ENCODE peak calls at places on chromosomes 16 and 17, in ten cellular contexts. V, G, B, X, J, K, D, W, U and S are unnamed samples.

GRCh38 chr16:58503863-58504688 is 4.1 kb downstream of the NDRG4 start:
- DNase-seq in K (no peak), X (peak), W (no peak), D (no peak), V (no peak), G (peak), B (no peak), J (no peak), U (no peak), S (no peak)

GRCh38 chr17:80647746-80648145 is 103.1 kb downstream of the RPTOR start:
- DNase-seq in W (peak), D (peak), X (no peak), G (no peak), V (peak), B (no peak), J (no peak), U (no peak), K (peak), S (no peak)

GRCh38 chr16:12171206-12171605 is 194.7 kb downstream of the SNX29 start:
- DNase-seq in X (no peak), W (peak), B (no peak), J (no peak), K (no peak), D (no peak), G (peak), U (no peak), V (no peak), S (no peak)

GRCh38 chr17:65495255-65496060 is 66.0 kb downstream of the AXIN2 start:
- DNase-seq in G (no peak), K (no peak), B (no peak), U (peak), V (peak), X (no peak), D (no peak), J (no peak), W (no peak), S (no peak)

GRCh38 chr17:52648995-52649394 is 490.5 kb upstream of the CA10 start:
- DNase-seq in U (no peak), V (no peak), B (no peak), G (no peak), J (no peak), D (no peak), W (no peak), K (no peak), X (no peak), S (no peak)

GRCh38 chr16:2468725-2469398 is 2.2 kb upstream of the NTN3 start:
- DNase-seq in D (no peak), G (no peak), K (no peak), W (no peak), J (peak), B (peak), U (peak), V (no peak), X (peak), S (no peak)

GRCh38 chr17:9644910-9645751 is at the start of gene USP43:
- DNase-seq in J (no peak), U (peak), K (no peak), X (peak), G (no peak), W (no peak), V (peak), D (peak), B (peak), S (no peak)

GRCh38 chr16:31471875-31472558 is at the start of gene TGFB1I1:
- DNase-seq in G (peak), X (peak), K (no peak), J (peak), D (no peak), W (peak), B (peak), U (peak), V (peak), S (no peak)

GRCh38 chr16:81669473-81670350 is 109.4 kb upstream of the PLCG2 start:
- DNase-seq in D (no peak), V (no peak), U (no peak), J (peak), W (no peak), X (no peak), K (no peak), B (no peak), G (no peak), S (no peak)

GRCh38 chr17:44636562-44636961 is 19.7 kb upstream of the MEIOC start:
- DNase-seq in G (no peak), J (peak), V (peak), U (peak), X (no peak), B (no peak), W (peak), D (no peak), K (peak), S (no peak)

GRCh38 chr16:55325458-55326109 is 1.6 kb downstream of the IRX6 start:
- DNase-seq in B (no peak), J (no peak), V (no peak), U (peak), K (no peak), G (no peak), X (no peak), W (no peak), D (no peak), S (no peak)

GRCh38 chr17:82097187-82097918 is 683 bp downstream of the FASN start:
- DNase-seq in W (no peak), D (peak), G (peak), B (peak), J (peak), V (peak), X (no peak), U (peak), K (no peak), S (no peak)

GRCh38 chr16:35798885-35799426 is 2339.5 kb downstream of the TP53TG3F start:
- DNase-seq in K (no peak), V (no peak), D (no peak), B (no peak), G (no peak), J (peak), W (no peak), U (no peak), X (no peak), S (no peak)

GRCh38 chr16:48393843-48394703 is 8.9 kb upstream of the SIAH1 start:
- DNase-seq in G (no peak), V (peak), B (no peak), K (no peak), D (no peak), X (no peak), J (no peak), W (no peak), U (no peak), S (peak)

GRCh38 chr16:28131210-28131609 is 67.7 kb upstream of the GSG1L start:
- DNase-seq in K (no peak), D (no peak), X (no peak), J (no peak), G (no peak), U (no peak), B (no peak), V (no peak), W (no peak), S (no peak)

GRCh38 chr17:70521821-70522256 is 352.5 kb downstream of the KCNJ2 start:
- DNase-seq in V (peak), X (peak), B (no peak), J (peak), W (no peak), G (no peak), U (no peak), K (no peak), D (no peak), S (no peak)

GRCh38 chr17:519450-520212 is 167.0 kb upstream of the RPH3AL start:
- DNase-seq in G (peak), D (no peak), J (no peak), V (no peak), B (no peak), W (no peak), U (no peak), K (no peak), X (no peak), S (no peak)

GRCh38 chr17:75019710-75020109 is 7.2 kb downstream of the MRPL58 start:
- DNase-seq in G (no peak), B (no peak), V (no peak), U (no peak), D (no peak), W (no peak), K (no peak), J (no peak), X (no peak), S (no peak)

GRCh38 chr17:40317345-40317873 is 8.4 kb downstream of the RARA start:
- DNase-seq in X (no peak), W (no peak), U (peak), V (peak), K (no peak), B (peak), G (peak), D (peak), J (no peak), S (no peak)

GRCh38 chr17:35841505-35841904 is 27.2 kb downstream of the HEATR9 start:
- DNase-seq in X (no peak), D (no peak), G (no peak), W (no peak), B (no peak), J (no peak), U (no peak), V (peak), K (no peak), S (peak)

GRCh38 chr16:28823719-28824547 is 1.1 kb downstream of the ATXN2L start:
- DNase-seq in V (peak), U (peak), J (peak), B (peak), X (peak), W (peak), K (peak), D (peak), G (peak), S (peak)

GRCh38 chr16:2520097-2520783 is at the start of gene AMDHD2:
- DNase-seq in D (peak), G (peak), X (peak), J (peak), B (peak), U (peak), V (peak), W (peak), K (peak), S (peak)

GRCh38 chr17:41065829-41066624 is at the start of gene KRTAP2-4:
- DNase-seq in X (no peak), K (peak), J (no peak), B (no peak), W (peak), V (peak), U (no peak), D (no peak), G (no peak), S (no peak)

GRCh38 chr17:54898576-54898975 is 2.1 kb upstream of the TOM1L1 start:
- DNase-seq in X (no peak), B (no peak), D (no peak), K (no peak), J (no peak), U (no peak), G (no peak), V (peak), W (no peak), S (no peak)

GRCh38 chr16:85542548-85542927 is 70.6 kb upstream of the GSE1 start:
- DNase-seq in V (no peak), B (peak), K (no peak), X (no peak), W (no peak), D (no peak), U (peak), J (no peak), G (no peak), S (no peak)